ENCODE peak calls at places on chromosomes 5 and 9, in five cellular contexts. O, C, Q, K and W are unnamed samples.

GRCh38 chr9:17251100-17251499 is 116.3 kb downstream of the CNTLN start:
- DNase-seq in O (no peak), C (no peak), Q (no peak), K (no peak), W (no peak)

GRCh38 chr5:103774736-103775135 is 212.1 kb upstream of the NUDT12 start:
- DNase-seq in O (no peak), C (no peak), Q (no peak), K (no peak), W (no peak)

GRCh38 chr5:132258102-132259060 is 885 bp downstream of the PDLIM4 start:
- DNase-seq in O (no peak), C (peak; percentile 25), Q (no peak), K (no peak), W (no peak)

GRCh38 chr9:7780261-7780988 is 19.2 kb downstream of the DMAC1 start:
- DNase-seq in O (no peak), C (no peak), Q (no peak), K (no peak), W (no peak)

GRCh38 chr5:139543423-139543991 is 17.6 kb upstream of the UBE2D2 start:
- DNase-seq in O (peak; percentile 71), C (peak; percentile 91), Q (no peak), K (peak; percentile 63), W (peak; percentile 27)

GRCh38 chr5:114223866-114224265 is 138.0 kb upstream of the KCNN2 start:
- DNase-seq in O (peak; percentile 24), C (no peak), Q (peak; percentile 29), K (no peak), W (no peak)

GRCh38 chr9:97386733-97387503 is 25.0 kb upstream of the TDRD7 start:
- DNase-seq in O (peak; percentile 82), C (peak; percentile 88), Q (peak; percentile 70), K (peak; percentile 76), W (peak; percentile 52)

GRCh38 chr5:147522435-147522834 is 12.6 kb upstream of the DPYSL3 start:
- DNase-seq in O (no peak), C (no peak), Q (no peak), K (no peak), W (no peak)

GRCh38 chr5:131986161-131986912 is 25.1 kb downstream of the ACSL6 start:
- DNase-seq in O (no peak), C (no peak), Q (no peak), K (no peak), W (no peak)

GRCh38 chr5:141878186-141878770 is at the start of gene PCDH1:
- DNase-seq in O (peak; percentile 54), C (no peak), Q (no peak), K (no peak), W (no peak)

GRCh38 chr9:9275656-9276055 is 1337.1 kb downstream of the PTPRD start:
- DNase-seq in O (no peak), C (no peak), Q (no peak), K (no peak), W (no peak)

GRCh38 chr9:22342489-22343217 is 104.0 kb upstream of the DMRTA1 start:
- DNase-seq in O (no peak), C (no peak), Q (no peak), K (no peak), W (no peak)

GRCh38 chr5:33649801-33650482 is 209.2 kb downstream of the TARS1 start:
- DNase-seq in O (no peak), C (no peak), Q (no peak), K (no peak), W (no peak)

GRCh38 chr5:142095035-142095434 is 13.5 kb upstream of the NDFIP1 start:
- DNase-seq in O (no peak), C (no peak), Q (no peak), K (no peak), W (no peak)

GRCh38 chr5:173736923-173737412 is 120.5 kb upstream of the BOD1 start:
- DNase-seq in O (no peak), C (no peak), Q (no peak), K (no peak), W (no peak)

GRCh38 chr9:88874391-88874790 is 116.9 kb upstream of the S1PR3 start:
- DNase-seq in O (no peak), C (no peak), Q (no peak), K (no peak), W (no peak)

GRCh38 chr9:122719218-122719617 is 4.6 kb upstream of the OR1L4 start:
- DNase-seq in O (no peak), C (no peak), Q (no peak), K (no peak), W (no peak)

GRCh38 chr9:115193777-115194176 is 75.8 kb upstream of the TNC start:
- DNase-seq in O (no peak), C (no peak), Q (no peak), K (no peak), W (no peak)

GRCh38 chr5:88692979-88693932 is 189.7 kb downstream of the MEF2C start:
- DNase-seq in O (no peak), C (peak; percentile 78), Q (no peak), K (no peak), W (no peak)

GRCh38 chr9:90801507-90802289 is at the start of gene SYK:
- DNase-seq in O (peak; percentile 67), C (peak; percentile 63), Q (no peak), K (no peak), W (no peak)

GRCh38 chr5:178120661-178121357 is 7.5 kb downstream of the N4BP3 start:
- DNase-seq in O (peak; percentile 96), C (peak; percentile 88), Q (no peak), K (peak; percentile 88), W (peak; percentile 74)

GRCh38 chr5:44574626-44575025 is 185.4 kb upstream of the FGF10 start:
- DNase-seq in O (no peak), C (no peak), Q (no peak), K (no peak), W (no peak)

GRCh38 chr5:150516011-150516410 is 8.1 kb downstream of the NDST1 start:
- DNase-seq in O (peak; percentile 85), C (no peak), Q (no peak), K (no peak), W (no peak)

GRCh38 chr9:86842573-86842972 is 104.7 kb downstream of the GAS1 start:
- DNase-seq in O (no peak), C (no peak), Q (no peak), K (no peak), W (no peak)

GRCh38 chr5:6714221-6715041 is 1.2 kb downstream of the TENT4A start:
- DNase-seq in O (no peak), C (no peak), Q (no peak), K (peak; percentile 44), W (no peak)

GRCh38 chr9:37692622-37693221 is 42.0 kb downstream of the FRMPD1 start:
- DNase-seq in O (peak; percentile 85), C (no peak), Q (no peak), K (no peak), W (no peak)

GRCh38 chr5:163509288-163510040 is 4.0 kb downstream of the MAT2B start:
- DNase-seq in O (no peak), C (no peak), Q (no peak), K (no peak), W (no peak)

DNA sequence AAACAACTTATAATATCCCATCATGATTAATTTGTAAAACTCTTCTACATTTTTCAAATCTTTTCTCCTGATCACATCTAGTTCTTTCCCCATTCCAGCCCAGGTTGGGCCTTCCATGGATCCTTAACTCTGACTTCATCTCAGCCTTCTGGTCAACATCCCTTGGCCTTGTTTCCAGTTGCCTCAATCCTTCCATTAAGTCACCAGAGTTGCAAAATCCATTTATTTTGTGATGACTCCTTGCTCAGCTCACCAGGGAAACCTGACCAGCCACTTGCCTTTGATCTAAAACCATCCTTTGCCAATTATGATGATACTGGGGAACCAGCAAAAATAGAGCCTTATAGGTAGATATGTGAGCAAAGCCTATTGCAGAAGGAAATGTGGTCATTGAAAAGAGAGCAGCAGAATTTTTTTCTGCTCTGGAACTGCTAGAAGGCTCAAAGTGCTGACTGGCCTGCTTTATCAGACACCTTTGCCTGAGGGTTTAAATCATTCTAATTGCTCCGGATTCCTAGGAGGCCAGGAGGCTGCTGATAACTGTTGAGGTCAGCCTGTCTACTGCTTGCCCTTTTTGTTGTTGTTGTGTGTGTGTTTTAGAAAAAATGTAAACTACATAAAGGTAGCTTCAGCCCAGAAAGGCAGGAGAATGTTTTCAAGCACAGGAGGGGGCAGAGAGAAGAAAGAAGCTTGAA is 512.2 kb upstream of the GRIA1 start:
- DNase-seq in O (no peak), C (no peak), Q (no peak), K (no peak), W (no peak)
- H3K9me3 ChIP-seq in O (no peaks in the 10 kb centered on the region), C (no peaks in the 10 kb centered on the region), Q (no peaks in the 10 kb centered on the region), K (no peaks in the 10 kb centered on the region), W (no peaks in the 10 kb centered on the region)

GRCh38 chr9:111501648-111502047 is 17.5 kb upstream of the ECPAS start:
- DNase-seq in O (no peak), C (peak; percentile 51), Q (no peak), K (no peak), W (no peak)
- H3K9me3 ChIP-seq in O (no peaks in the 10 kb centered on the region), C (no peaks in the 10 kb centered on the region), Q (no peaks in the 10 kb centered on the region), K (no peaks in the 10 kb centered on the region), W (no peaks in the 10 kb centered on the region)

DNA sequence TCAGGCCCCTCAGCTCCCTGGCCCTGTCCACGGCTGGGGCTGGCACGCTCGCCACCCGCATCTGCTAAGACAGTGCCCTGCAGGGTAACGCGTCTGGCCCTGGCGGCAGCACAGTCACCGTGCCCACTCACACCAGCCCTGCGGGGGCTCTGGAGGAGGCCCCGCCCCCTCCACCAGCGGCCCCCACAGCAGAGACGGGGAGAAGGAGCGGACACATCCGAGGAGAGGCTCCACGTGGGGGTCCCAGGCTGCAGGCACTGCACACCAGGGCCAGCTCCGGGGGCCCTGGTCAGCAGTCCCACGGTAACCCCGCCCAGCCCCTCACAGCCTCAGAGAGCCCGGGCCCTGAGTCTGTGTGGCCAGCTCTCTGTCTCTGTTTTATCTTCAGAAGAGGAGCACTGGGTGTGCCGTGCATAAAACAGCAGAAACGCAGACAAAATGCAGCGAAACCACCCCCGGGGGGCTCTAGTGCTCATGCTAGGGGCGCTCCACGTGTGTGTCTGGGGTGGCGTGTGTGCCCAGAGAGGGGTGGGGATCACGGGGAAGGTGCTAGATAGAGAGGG is 47.5 kb upstream of the NRARP start:
- DNase-seq in O (no peak), C (no peak), Q (no peak), K (no peak), W (no peak)
- H3K9me3 ChIP-seq in O (no peaks in the 10 kb centered on the region), C (peaks cover 6% of the 10 kb centered on the region), Q (peaks cover 8% of the 10 kb centered on the region), K (no peaks in the 10 kb centered on the region), W (no peaks in the 10 kb centered on the region)

GRCh38 chr5:157280927-157281326 is 15.0 kb downstream of the CYFIP2 start:
- DNase-seq in O (no peak), C (no peak), Q (no peak), K (no peak), W (no peak)
- H3K9me3 ChIP-seq in O (no peaks in the 10 kb centered on the region), C (no peaks in the 10 kb centered on the region), Q (no peaks in the 10 kb centered on the region), K (no peaks in the 10 kb centered on the region), W (no peaks in the 10 kb centered on the region)

DNA sequence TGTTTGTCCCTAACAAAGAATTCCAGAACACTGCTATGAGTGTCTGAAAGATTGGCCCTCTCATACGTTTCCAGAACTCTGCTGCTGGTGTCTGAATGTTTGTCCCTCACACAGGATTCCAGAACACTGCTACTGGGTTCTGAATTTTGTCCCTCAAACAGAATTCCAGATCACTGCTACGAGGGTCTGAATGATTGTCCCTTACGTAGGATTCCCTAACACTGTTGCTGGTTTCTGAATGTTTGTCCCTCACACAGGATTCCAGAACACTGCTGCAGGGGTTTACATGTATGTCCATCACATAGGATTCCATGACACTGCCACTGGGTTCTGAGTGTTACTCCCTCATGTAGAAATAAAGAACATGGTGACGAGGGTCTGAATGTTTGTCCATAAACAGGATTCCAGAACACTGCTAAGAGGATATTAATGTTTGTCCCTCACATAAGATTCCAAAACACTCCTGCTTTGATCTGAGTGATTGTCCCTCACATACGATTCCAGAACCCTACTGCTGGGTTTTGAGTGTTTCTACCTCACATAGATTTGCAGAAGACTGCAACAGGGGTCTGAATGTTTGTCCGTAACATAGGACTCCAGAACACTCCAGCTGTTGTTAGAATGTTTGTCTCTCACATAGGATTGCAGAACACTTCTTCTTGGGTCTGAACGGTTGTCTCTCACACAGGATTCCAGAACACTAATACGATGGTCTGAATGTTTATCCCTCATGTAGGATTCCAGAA is 214.4 kb downstream of the FOXD4L6 start:
- DNase-seq in O (no peak), C (peak; percentile 9), Q (no peak), K (no peak), W (no peak)
- H3K9me3 ChIP-seq in O (no peaks in the 10 kb centered on the region), C (peaks cover 71% of the 10 kb centered on the region), Q (peaks cover 11% of the 10 kb centered on the region), K (peaks cover 67% of the 10 kb centered on the region), W (peaks cover 57% of the 10 kb centered on the region)